ENCODE peak calls at places on chromosomes 13 and 19, in five cellular contexts. One of them, this sample, is unnamed.

GRCh38 chr19:16944626-16945363 is 56.0 kb downstream of the F2RL3 start:
- DNase-seq in spleen: no peak
- DNase-seq in CD4-positive, alpha-beta T cell: no peak
- DNase-seq in OCI-LY7: no peak
- DNase-seq in NCI-H187: no peak
- DNase-seq in this sample: peak

GRCh38 chr19:2491130-2491801 is 15.3 kb downstream of the GADD45B start:
- DNase-seq in NCI-H187: no peak
- DNase-seq in spleen: peak
- DNase-seq in OCI-LY7: peak
- DNase-seq in CD4-positive, alpha-beta T cell: no peak
- DNase-seq in this sample: no peak

GRCh38 chr13:21405309-21405708 is 53.8 kb downstream of the ZDHHC20 start:
- DNase-seq in CD4-positive, alpha-beta T cell: no peak
- DNase-seq in NCI-H187: no peak
- DNase-seq in OCI-LY7: no peak
- DNase-seq in spleen: no peak
- DNase-seq in this sample: no peak

GRCh38 chr19:55649579-55650557 is 1.9 kb downstream of the CCDC106 start:
- DNase-seq in spleen: no peak
- DNase-seq in NCI-H187: no peak
- DNase-seq in OCI-LY7: no peak
- DNase-seq in CD4-positive, alpha-beta T cell: no peak
- DNase-seq in this sample: no peak

GRCh38 chr19:33408116-33408515 is 34.6 kb downstream of the CEBPG start:
- DNase-seq in NCI-H187: no peak
- DNase-seq in CD4-positive, alpha-beta T cell: no peak
- DNase-seq in OCI-LY7: no peak
- DNase-seq in spleen: peak
- DNase-seq in this sample: no peak

GRCh38 chr19:49894011-49894664 is 2.5 kb downstream of the IL4I1 start:
- DNase-seq in CD4-positive, alpha-beta T cell: no peak
- DNase-seq in spleen: no peak
- DNase-seq in OCI-LY7: no peak
- DNase-seq in NCI-H187: no peak
- DNase-seq in this sample: no peak

GRCh38 chr19:53772943-53773342 is 51.2 kb downstream of the NLRP12 start:
- DNase-seq in NCI-H187: no peak
- DNase-seq in CD4-positive, alpha-beta T cell: peak
- DNase-seq in OCI-LY7: peak
- DNase-seq in spleen: no peak
- DNase-seq in this sample: no peak

GRCh38 chr13:112955956-112956355 is 13.1 kb upstream of the MCF2L start:
- DNase-seq in CD4-positive, alpha-beta T cell: no peak
- DNase-seq in NCI-H187: no peak
- DNase-seq in OCI-LY7: no peak
- DNase-seq in spleen: peak
- DNase-seq in this sample: no peak

GRCh38 chr19:3403489-3404323 is 37.3 kb downstream of the NFIC start:
- DNase-seq in spleen: peak
- DNase-seq in CD4-positive, alpha-beta T cell: no peak
- DNase-seq in NCI-H187: no peak
- DNase-seq in OCI-LY7: no peak
- DNase-seq in this sample: no peak

GRCh38 chr19:38514812-38515633 is 81.5 kb downstream of the RYR1 start:
- DNase-seq in spleen: peak
- DNase-seq in OCI-LY7: peak
- DNase-seq in CD4-positive, alpha-beta T cell: peak
- DNase-seq in NCI-H187: no peak
- DNase-seq in this sample: no peak

GRCh38 chr13:31807090-31807541 is 67.8 kb downstream of the RXFP2 start:
- DNase-seq in NCI-H187: no peak
- DNase-seq in CD4-positive, alpha-beta T cell: no peak
- DNase-seq in spleen: no peak
- DNase-seq in OCI-LY7: no peak
- DNase-seq in this sample: no peak

GRCh38 chr19:55080915-55081772 is 5.5 kb downstream of the EPS8L1 start:
- DNase-seq in spleen: peak
- DNase-seq in OCI-LY7: peak
- DNase-seq in CD4-positive, alpha-beta T cell: peak
- DNase-seq in NCI-H187: peak
- DNase-seq in this sample: peak

GRCh38 chr13:60990032-60990733 is 425.5 kb downstream of the PCDH20 start:
- DNase-seq in spleen: no peak
- DNase-seq in NCI-H187: peak
- DNase-seq in CD4-positive, alpha-beta T cell: no peak
- DNase-seq in OCI-LY7: peak
- DNase-seq in this sample: no peak

GRCh38 chr13:18995259-18995873 is 186.3 kb downstream of the TUBA3C start:
- DNase-seq in spleen: no peak
- DNase-seq in OCI-LY7: no peak
- DNase-seq in NCI-H187: no peak
- DNase-seq in CD4-positive, alpha-beta T cell: no peak
- DNase-seq in this sample: no peak

GRCh38 chr19:48672994-48673393 is at the start of gene NTN5:
- DNase-seq in spleen: no peak
- DNase-seq in OCI-LY7: no peak
- DNase-seq in CD4-positive, alpha-beta T cell: no peak
- DNase-seq in NCI-H187: no peak
- DNase-seq in this sample: no peak

GRCh38 chr13:28320884-28321574 is 173.9 kb downstream of the FLT1 start:
- DNase-seq in spleen: no peak
- DNase-seq in NCI-H187: no peak
- DNase-seq in CD4-positive, alpha-beta T cell: no peak
- DNase-seq in OCI-LY7: no peak
- DNase-seq in this sample: no peak

GRCh38 chr13:37657134-37657533 is 58.6 kb upstream of the POSTN start:
- DNase-seq in OCI-LY7: no peak
- DNase-seq in spleen: no peak
- DNase-seq in CD4-positive, alpha-beta T cell: no peak
- DNase-seq in NCI-H187: no peak
- DNase-seq in this sample: no peak

GRCh38 chr19:23287620-23288019 is 37.4 kb upstream of the ZNF724 start:
- DNase-seq in NCI-H187: no peak
- DNase-seq in CD4-positive, alpha-beta T cell: no peak
- DNase-seq in OCI-LY7: peak
- DNase-seq in spleen: no peak
- DNase-seq in this sample: no peak

GRCh38 chr19:49807174-49807830 is 5.8 kb downstream of the FUZ start:
- DNase-seq in NCI-H187: no peak
- DNase-seq in CD4-positive, alpha-beta T cell: no peak
- DNase-seq in spleen: no peak
- DNase-seq in OCI-LY7: no peak
- DNase-seq in this sample: no peak

GRCh38 chr19:29823581-29824330 is 12.0 kb downstream of the CCNE1 start:
- DNase-seq in OCI-LY7: no peak
- DNase-seq in NCI-H187: no peak
- DNase-seq in CD4-positive, alpha-beta T cell: no peak
- DNase-seq in spleen: peak
- DNase-seq in this sample: peak

GRCh38 chr19:55472463-55472862 is 4.0 kb upstream of the ZNF628 start:
- DNase-seq in spleen: no peak
- DNase-seq in NCI-H187: no peak
- DNase-seq in OCI-LY7: no peak
- DNase-seq in CD4-positive, alpha-beta T cell: no peak
- DNase-seq in this sample: no peak

GRCh38 chr19:48455171-48455907 is at the start of gene KCNJ14:
- DNase-seq in OCI-LY7: no peak
- DNase-seq in NCI-H187: no peak
- DNase-seq in spleen: no peak
- DNase-seq in CD4-positive, alpha-beta T cell: no peak
- DNase-seq in this sample: no peak

GRCh38 chr13:41764558-41764957 is 196.4 kb downstream of the VWA8 start:
- DNase-seq in spleen: no peak
- DNase-seq in OCI-LY7: no peak
- DNase-seq in CD4-positive, alpha-beta T cell: no peak
- DNase-seq in NCI-H187: no peak
- DNase-seq in this sample: no peak

GRCh38 chr13:62799931-62800436 is 1384.3 kb upstream of the PCDH20 start:
- DNase-seq in spleen: no peak
- DNase-seq in OCI-LY7: no peak
- DNase-seq in CD4-positive, alpha-beta T cell: no peak
- DNase-seq in NCI-H187: no peak
- DNase-seq in this sample: no peak

GRCh38 chr19:42508892-42509444 is 19.3 kb downstream of the CEACAM1 start:
- DNase-seq in NCI-H187: no peak
- DNase-seq in CD4-positive, alpha-beta T cell: no peak
- DNase-seq in OCI-LY7: no peak
- DNase-seq in spleen: no peak
- DNase-seq in this sample: no peak

GRCh38 chr13:112954488-112955270 is 14.3 kb upstream of the MCF2L start:
- DNase-seq in CD4-positive, alpha-beta T cell: no peak
- DNase-seq in spleen: peak
- DNase-seq in NCI-H187: no peak
- DNase-seq in OCI-LY7: no peak
- DNase-seq in this sample: no peak

GRCh38 chr13:50357586-50358118 is 342.4 kb downstream of the KCNRG start:
- DNase-seq in CD4-positive, alpha-beta T cell: no peak
- DNase-seq in NCI-H187: no peak
- DNase-seq in spleen: no peak
- DNase-seq in OCI-LY7: no peak
- DNase-seq in this sample: no peak

GRCh38 chr13:97321101-97321500 is 99.0 kb downstream of the MBNL2 start:
- DNase-seq in NCI-H187: no peak
- DNase-seq in OCI-LY7: no peak
- DNase-seq in CD4-positive, alpha-beta T cell: no peak
- DNase-seq in spleen: no peak
- DNase-seq in this sample: no peak

GRCh38 chr19:47446534-47447469 is 24.9 kb downstream of the SLC8A2 start:
- DNase-seq in NCI-H187: peak
- DNase-seq in OCI-LY7: no peak
- DNase-seq in CD4-positive, alpha-beta T cell: no peak
- DNase-seq in spleen: no peak
- DNase-seq in this sample: no peak

GRCh38 chr13:113456116-113456702 is 2.9 kb upstream of the ADPRHL1 start:
- DNase-seq in OCI-LY7: no peak
- DNase-seq in NCI-H187: no peak
- DNase-seq in spleen: no peak
- DNase-seq in CD4-positive, alpha-beta T cell: no peak
- DNase-seq in this sample: no peak

GRCh38 chr19:16623066-16623465 is 4.9 kb downstream of the MED26 start:
- DNase-seq in CD4-positive, alpha-beta T cell: no peak
- DNase-seq in NCI-H187: no peak
- DNase-seq in spleen: no peak
- DNase-seq in OCI-LY7: no peak
- DNase-seq in this sample: no peak

GRCh38 chr19:40906512-40906911 is 24.5 kb upstream of the CYP2A7 start:
- DNase-seq in CD4-positive, alpha-beta T cell: no peak
- DNase-seq in NCI-H187: no peak
- DNase-seq in spleen: no peak
- DNase-seq in OCI-LY7: no peak
- DNase-seq in this sample: no peak

GRCh38 chr19:8158411-8159074 is 9.2 kb upstream of the FBN3 start:
- DNase-seq in spleen: no peak
- DNase-seq in NCI-H187: peak
- DNase-seq in OCI-LY7: peak
- DNase-seq in CD4-positive, alpha-beta T cell: peak
- DNase-seq in this sample: no peak

GRCh38 chr13:40206241-40207109 is 460.0 kb downstream of the FOXO1 start:
- DNase-seq in NCI-H187: no peak
- DNase-seq in OCI-LY7: peak
- DNase-seq in CD4-positive, alpha-beta T cell: peak
- DNase-seq in spleen: no peak
- DNase-seq in this sample: no peak

GRCh38 chr13:114019367-114019766 is 45.5 kb upstream of the C13orf46 start:
- DNase-seq in CD4-positive, alpha-beta T cell: peak
- DNase-seq in spleen: no peak
- DNase-seq in NCI-H187: no peak
- DNase-seq in OCI-LY7: peak
- DNase-seq in this sample: no peak

GRCh38 chr19:7705387-7706187 is 3.7 kb upstream of the FCER2 start:
- DNase-seq in NCI-H187: no peak
- DNase-seq in spleen: peak
- DNase-seq in OCI-LY7: peak
- DNase-seq in CD4-positive, alpha-beta T cell: peak
- DNase-seq in this sample: peak